ENCODE peak calls at places on chromosomes 5 and 9, in six cellular contexts. Q is GM12878, S is H1, V is HepG2, L is K562, O is HCT116. B is an unnamed sample.

GRCh38 chr5:143812085-143812705 is at the start of gene HMHB1:
- DNase-seq in V (no peak), O (no peak), S (no peak), Q (no peak), L (no peak), B (no peak)

GRCh38 chr9:126468141-126468825 is 141.7 kb downstream of the MVB12B start:
- DNase-seq in O (no peak), S (no peak), L (no peak), Q (no peak), V (no peak), B (no peak)

GRCh38 chr9:101566904-101567724 is 27.7 kb downstream of the PPP3R2 start:
- DNase-seq in Q (no peak), S (no peak), V (peak; percentile 48), L (peak; percentile 40), O (peak; percentile 22), B (peak; percentile 31)

GRCh38 chr5:77945874-77946273 is 169.7 kb upstream of the TBCA start:
- DNase-seq in S (no peak), V (no peak), Q (no peak), L (no peak), O (no peak), B (no peak)

GRCh38 chr9:135711881-135712280 is 9.9 kb downstream of the KCNT1 start:
- DNase-seq in Q (no peak), O (no peak), V (no peak), S (no peak), L (no peak), B (no peak)

GRCh38 chr5:53211799-53212198 is 102.2 kb upstream of the MOCS2 start:
- DNase-seq in O (peak; percentile 8), S (no peak), Q (no peak), L (no peak), V (no peak), B (no peak)

GRCh38 chr9:16335788-16336580 is 534.5 kb downstream of the BNC2 start:
- DNase-seq in Q (no peak), S (no peak), V (no peak), L (no peak), O (peak; percentile 22), B (no peak)

GRCh38 chr5:10797246-10797645 is 36.2 kb upstream of the DAP start:
- DNase-seq in L (no peak), Q (no peak), S (no peak), O (no peak), V (no peak), B (no peak)

GRCh38 chr9:18256574-18256973 is 217.4 kb upstream of the ADAMTSL1 start:
- DNase-seq in Q (no peak), S (no peak), V (no peak), L (no peak), O (no peak), B (no peak)

GRCh38 chr9:115556432-115556831 is 438.5 kb upstream of the TNC start:
- DNase-seq in S (no peak), O (no peak), L (no peak), Q (no peak), V (no peak), B (no peak)

GRCh38 chr9:134210908-134211810 is 46.8 kb upstream of the RNU6ATAC start:
- DNase-seq in O (no peak), V (no peak), L (no peak), S (no peak), Q (no peak), B (no peak)

GRCh38 chr5:16225927-16226326 is 46.3 kb upstream of the MARCHF11 start:
- DNase-seq in L (no peak), Q (no peak), O (no peak), V (no peak), S (no peak), B (no peak)

GRCh38 chr9:109199676-109200075 is 32.6 kb upstream of the FRRS1L start:
- DNase-seq in O (no peak), V (no peak), S (no peak), Q (no peak), L (no peak), B (no peak)

GRCh38 chr5:133251296-133252132 is 199.7 kb downstream of the HSPA4 start:
- DNase-seq in S (no peak), L (no peak), V (peak; percentile 37), O (no peak), Q (no peak), B (no peak)

GRCh38 chr9:33619666-33620404 is 95.8 kb downstream of the ANKRD18B start:
- DNase-seq in S (no peak), Q (no peak), O (peak; percentile 28), V (peak; percentile 40), L (peak; percentile 44), B (no peak)

GRCh38 chr9:81132318-81132717 is 557.0 kb downstream of the TLE1 start:
- DNase-seq in Q (no peak), L (no peak), O (no peak), V (no peak), S (no peak), B (no peak)

GRCh38 chr5:14487896-14488570 is 93.6 kb upstream of the OTULINL start:
- DNase-seq in L (no peak), S (no peak), Q (no peak), V (no peak), O (no peak), B (peak; percentile 54)

GRCh38 chr5:98774192-98775046 is 956 bp downstream of the RGMB start:
- DNase-seq in L (no peak), S (no peak), Q (no peak), O (no peak), V (peak; percentile 61), B (peak; percentile 73)

GRCh38 chr9:130343445-130343918 is 77.9 kb downstream of the HMCN2 start:
- DNase-seq in S (no peak), L (peak; percentile 56), V (no peak), Q (no peak), O (no peak), B (peak; percentile 89)

GRCh38 chr5:7565559-7565958 is 169.6 kb downstream of the ADCY2 start:
- DNase-seq in L (no peak), V (no peak), O (no peak), S (no peak), Q (no peak), B (no peak)

GRCh38 chr9:69805962-69806633 is 14.5 kb upstream of the CFAP95 start:
- DNase-seq in Q (no peak), L (no peak), S (no peak), O (no peak), V (no peak), B (no peak)

GRCh38 chr5:179869641-179870402 is 11.2 kb upstream of the MRNIP start:
- DNase-seq in V (no peak), S (no peak), L (no peak), O (no peak), Q (no peak), B (no peak)

GRCh38 chr5:74865799-74866652 is at the start of gene FAM169A:
- DNase-seq in L (no peak), O (no peak), V (no peak), Q (no peak), S (no peak), B (peak; percentile 73)

GRCh38 chr5:64625678-64626077 is 64.6 kb upstream of the SHISAL2B start:
- DNase-seq in Q (no peak), L (no peak), S (no peak), V (no peak), O (no peak), B (no peak)

GRCh38 chr9:107711528-107711927 is 222.0 kb upstream of the KLF4 start:
- DNase-seq in L (no peak), S (no peak), O (peak; percentile 88), V (no peak), Q (no peak), B (no peak)

GRCh38 chr9:112462855-112463254 is 23.8 kb upstream of the KIAA1958 start:
- DNase-seq in Q (no peak), V (no peak), L (no peak), O (no peak), S (no peak), B (no peak)

GRCh38 chr5:53478411-53479044 is 1.9 kb upstream of the FST start:
- DNase-seq in S (no peak), V (peak; percentile 79), L (peak; percentile 46), O (peak; percentile 60), Q (no peak), B (peak; percentile 77)

GRCh38 chr5:159215886-159216285 is 6.5 kb upstream of the RNF145 start:
- DNase-seq in L (no peak), Q (no peak), S (no peak), V (no peak), O (no peak), B (no peak)

GRCh38 chr9:89999534-90000370 is 394.9 kb downstream of the GADD45G start:
- DNase-seq in Q (peak; percentile 61), L (no peak), O (no peak), S (no peak), V (peak; percentile 55), B (no peak)

GRCh38 chr5:132260714-132261615 is 3.5 kb downstream of the PDLIM4 start:
- DNase-seq in Q (peak; percentile 61), S (no peak), L (peak; percentile 64), V (no peak), O (peak; percentile 72), B (no peak)

GRCh38 chr5:122126177-122126701 is 3.1 kb upstream of the ZNF474 start:
- DNase-seq in V (no peak), L (peak; percentile 78), S (no peak), O (no peak), Q (no peak), B (no peak)

GRCh38 chr5:62299097-62299496 is 6.9 kb upstream of the KIF2A start:
- DNase-seq in S (no peak), V (no peak), Q (no peak), L (no peak), O (no peak), B (no peak)
- TF ChIP-seq ATF3 in S (no peak), V (no peak), Q (no peak), L (no peak), O (no peak), B (no peak)

DNA sequence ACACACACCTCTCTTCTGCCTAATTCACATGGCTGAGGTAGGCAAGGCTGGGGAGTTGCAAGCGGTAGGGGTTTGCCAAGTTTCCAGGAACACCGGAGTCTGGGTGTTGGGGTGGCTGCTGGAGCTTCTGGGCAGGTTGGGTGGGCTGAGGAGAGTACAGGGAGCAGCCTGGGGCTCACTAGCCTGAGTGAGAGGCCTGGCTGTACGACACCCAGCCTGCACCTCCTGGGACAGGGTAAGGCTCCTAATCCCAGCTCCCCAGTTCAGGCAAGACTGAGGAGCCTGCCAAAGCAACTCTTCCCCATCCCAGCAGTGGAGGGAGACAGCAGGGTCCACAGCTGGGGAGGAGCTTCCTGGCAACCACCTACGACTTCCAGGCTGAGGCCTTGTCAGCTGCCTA is 8.0 kb downstream of the SPAAR start:
- DNase-seq in O (no peak), S (no peak), Q (no peak), V (no peak), L (no peak), B (no peak)
- TF ChIP-seq ATF3 in O (no peak), S (no peak), Q (no peak), V (no peak), L (no peak), B (no peak)

GRCh38 chr9:2017459-2018161 is 2.5 kb downstream of the SMARCA2 start:
- DNase-seq in Q (no peak), V (peak; percentile 20), O (no peak), S (no peak), L (peak; percentile 45), B (peak; percentile 70)
- TF ChIP-seq ATF3 in Q (no peak), V (no peak), O (no peak), S (no peak), L (no peak), B (no peak)

DNA sequence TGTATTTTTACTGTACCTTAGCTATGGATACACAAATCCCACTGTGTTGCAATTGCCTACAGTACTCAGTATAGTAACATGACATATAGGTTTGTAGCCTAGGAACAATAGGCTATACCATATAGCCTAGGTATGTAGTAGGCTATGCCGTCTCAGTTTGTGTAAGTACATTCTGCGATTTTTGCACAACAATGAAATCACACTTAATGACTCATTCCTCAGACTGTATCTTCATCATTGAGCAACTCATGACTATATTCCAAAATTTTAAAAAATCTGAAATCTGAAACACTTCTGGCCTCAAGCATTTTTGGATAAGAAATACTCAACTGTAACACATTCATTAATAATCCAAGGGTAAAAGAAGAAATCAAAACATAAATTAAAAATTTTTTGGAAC is 666.8 kb upstream of the GRAMD2B start:
- DNase-seq in Q (no peak), O (no peak), L (no peak), S (no peak), V (no peak), B (no peak)
- TF ChIP-seq ATF3 in Q (no peak), O (no peak), L (no peak), S (no peak), V (no peak), B (no peak)